ENCODE peak calls at places on chromosomes 11 and 22, in eight cellular contexts. K is memory B cell; R is NK-92 treated with Interleukin-12 subunit alpha and Interleukin-12 subunit beta, amount 100 ng/mL, for 24 hours; P is head of caudate nucleus; U is activated CD4-positive, alpha-beta T cell treated with anti-CD3 and anti-CD28 coated beads for 4 hours; Q is hepatocyte; Y is substantia nigra; V is left ventricle myocardium inferior. B is an unnamed sample.

GRCh38 chr11:67534070-67534679 is 10.9 kb upstream of the CABP2 start:
- DNase-seq in K (no peak), R (no peak), P (no peak), U (no peak), Q (no peak), Y (no peak), V (no peak), B (no peak)

GRCh38 chr11:110026823-110027626 is 66.2 kb upstream of the ZC3H12C start:
- DNase-seq in K (peak), R (no peak), P (no peak), U (no peak), Q (peak), Y (no peak), V (no peak), B (peak)

GRCh38 chr11:35332524-35332923 is 86.8 kb downstream of the SLC1A2 start:
- DNase-seq in K (no peak), R (no peak), P (no peak), U (no peak), Q (no peak), Y (no peak), V (no peak), B (peak)

GRCh38 chr11:115503083-115503885 is 931 bp downstream of the CADM1 start:
- DNase-seq in K (peak), R (no peak), P (peak), U (no peak), Q (peak), Y (peak), V (peak), B (peak)

GRCh38 chr22:19035474-19036228 is 86.6 kb downstream of the DGCR2 start:
- DNase-seq in K (no peak), R (no peak), P (no peak), U (no peak), Q (no peak), Y (no peak), V (no peak), B (no peak)

GRCh38 chr11:130772266-130773227 is 143.7 kb downstream of the SNX19 start:
- DNase-seq in K (no peak), R (no peak), P (no peak), U (no peak), Q (peak), Y (no peak), V (no peak), B (no peak)

GRCh38 chr11:134052988-134053945 is 15.6 kb upstream of the JAM3 start:
- DNase-seq in K (no peak), R (no peak), P (no peak), U (no peak), Q (no peak), Y (no peak), V (no peak), B (no peak)

GRCh38 chr11:119585038-119585666 is 143.8 kb downstream of the NECTIN1 start:
- DNase-seq in K (no peak), R (no peak), P (peak), U (no peak), Q (peak), Y (no peak), V (no peak), B (no peak)

GRCh38 chr11:103923473-103923931 is 112.9 kb upstream of the DDI1 start:
- DNase-seq in K (no peak), R (no peak), P (no peak), U (no peak), Q (peak), Y (no peak), V (no peak), B (no peak)

GRCh38 chr11:47886096-47886495 is 37.9 kb upstream of the NUP160 start:
- DNase-seq in K (no peak), R (no peak), P (no peak), U (no peak), Q (peak), Y (no peak), V (no peak), B (no peak)

GRCh38 chr11:111510311-111510710 is 1.9 kb downstream of the BTG4 start:
- DNase-seq in K (no peak), R (no peak), P (no peak), U (no peak), Q (no peak), Y (no peak), V (no peak), B (no peak)

GRCh38 chr11:69718147-69718546 is 14.3 kb upstream of the FGF19 start:
- DNase-seq in K (peak), R (no peak), P (no peak), U (no peak), Q (peak), Y (no peak), V (peak), B (no peak)

GRCh38 chr11:113404859-113405430 is 17.4 kb downstream of the ANKK1 start:
- DNase-seq in K (no peak), R (no peak), P (no peak), U (no peak), Q (no peak), Y (no peak), V (no peak), B (no peak)

GRCh38 chr22:27879923-27880322 is 39.1 kb downstream of the PITPNB start:
- DNase-seq in K (peak), R (no peak), P (no peak), U (no peak), Q (peak), Y (no peak), V (no peak), B (no peak)

GRCh38 chr11:8229299-8230177 is 34.1 kb downstream of the LMO1 start:
- DNase-seq in K (no peak), R (no peak), P (no peak), U (no peak), Q (no peak), Y (no peak), V (peak), B (no peak)

GRCh38 chr22:46178755-46179505 is 28.6 kb downstream of the PPARA start:
- DNase-seq in K (no peak), R (no peak), P (no peak), U (no peak), Q (no peak), Y (no peak), V (no peak), B (no peak)

GRCh38 chr11:123300874-123301695 is 106.0 kb upstream of the CLMP start:
- DNase-seq in K (no peak), R (no peak), P (no peak), U (no peak), Q (no peak), Y (no peak), V (no peak), B (no peak)